ENCODE peak calls at places on chromosomes 5 and 9, in five cellular contexts. One of them, this sample, is unnamed.

GRCh38 chr9:132412089-132412488 is 2.1 kb downstream of the CFAP77 start:
- DNase-seq in HCT116: peak; percentile 8
- DNase-seq in PC-9: no peak
- DNase-seq in fibroblast of lung: peak; percentile 3
- DNase-seq in keratinocyte: no peak
- DNase-seq in this sample: peak; percentile 46

GRCh38 chr9:92735907-92736600 is 28.6 kb downstream of the BICD2 start:
- DNase-seq in keratinocyte: no peak
- DNase-seq in HCT116: no peak
- DNase-seq in PC-9: no peak
- DNase-seq in fibroblast of lung: no peak
- DNase-seq in this sample: no peak

GRCh38 chr9:71504636-71505035 is 263.7 kb downstream of the CEMIP2 start:
- DNase-seq in fibroblast of lung: peak; percentile 20
- DNase-seq in PC-9: no peak
- DNase-seq in keratinocyte: peak; percentile 73
- DNase-seq in HCT116: no peak
- DNase-seq in this sample: no peak

GRCh38 chr9:33510264-33511183 is 13.5 kb upstream of the ANKRD18B start:
- DNase-seq in PC-9: no peak
- DNase-seq in fibroblast of lung: peak; percentile 67
- DNase-seq in HCT116: no peak
- DNase-seq in keratinocyte: no peak
- DNase-seq in this sample: peak; percentile 77

GRCh38 chr9:107425110-107426025 is 64.2 kb downstream of the KLF4 start:
- DNase-seq in PC-9: no peak
- DNase-seq in fibroblast of lung: peak; percentile 41
- DNase-seq in keratinocyte: peak; percentile 36
- DNase-seq in HCT116: peak; percentile 50
- DNase-seq in this sample: peak; percentile 73

GRCh38 chr9:35844628-35845301 is 15.7 kb downstream of the TMEM8B start:
- DNase-seq in fibroblast of lung: peak; percentile 88
- DNase-seq in keratinocyte: no peak
- DNase-seq in PC-9: peak; percentile 83
- DNase-seq in HCT116: peak; percentile 26
- DNase-seq in this sample: peak; percentile 54

GRCh38 chr5:34751807-34752736 is 86.9 kb upstream of the TTC23L start:
- DNase-seq in keratinocyte: no peak
- DNase-seq in PC-9: no peak
- DNase-seq in HCT116: no peak
- DNase-seq in fibroblast of lung: no peak
- DNase-seq in this sample: peak; percentile 76

GRCh38 chr5:177403194-177403825 is 2.8 kb upstream of the PFN3 start:
- DNase-seq in fibroblast of lung: no peak
- DNase-seq in PC-9: peak; percentile 36
- DNase-seq in keratinocyte: no peak
- DNase-seq in HCT116: no peak
- DNase-seq in this sample: peak; percentile 21

GRCh38 chr9:83030391-83031107 is 32.4 kb downstream of the RASEF start:
- DNase-seq in fibroblast of lung: peak; percentile 28
- DNase-seq in PC-9: peak; percentile 33
- DNase-seq in keratinocyte: no peak
- DNase-seq in HCT116: no peak
- DNase-seq in this sample: no peak

GRCh38 chr5:38258319-38259061 is at the start of gene EGFLAM:
- DNase-seq in keratinocyte: no peak
- DNase-seq in PC-9: no peak
- DNase-seq in fibroblast of lung: peak; percentile 6
- DNase-seq in HCT116: no peak
- DNase-seq in this sample: peak; percentile 37

GRCh38 chr9:95815153-95815552 is 60.3 kb upstream of the ERCC6L2 start:
- DNase-seq in PC-9: no peak
- DNase-seq in fibroblast of lung: peak; percentile 60
- DNase-seq in keratinocyte: no peak
- DNase-seq in HCT116: no peak
- DNase-seq in this sample: peak; percentile 21

GRCh38 chr5:121109817-121110216 is 645.7 kb downstream of the PRR16 start:
- DNase-seq in keratinocyte: no peak
- DNase-seq in HCT116: no peak
- DNase-seq in PC-9: no peak
- DNase-seq in fibroblast of lung: no peak
- DNase-seq in this sample: no peak

GRCh38 chr5:157545911-157546310 is 29.7 kb downstream of the ADAM19 start:
- DNase-seq in PC-9: no peak
- DNase-seq in fibroblast of lung: no peak
- DNase-seq in keratinocyte: no peak
- DNase-seq in HCT116: no peak
- DNase-seq in this sample: no peak

GRCh38 chr9:138115506-138115905 is 237.9 kb downstream of the CACNA1B start:
- DNase-seq in PC-9: no peak
- DNase-seq in HCT116: no peak
- DNase-seq in keratinocyte: no peak
- DNase-seq in fibroblast of lung: no peak
- DNase-seq in this sample: no peak

GRCh38 chr9:27529316-27530278 is at the start of gene MOB3B:
- DNase-seq in HCT116: peak; percentile 8
- DNase-seq in fibroblast of lung: peak; percentile 59
- DNase-seq in PC-9: no peak
- DNase-seq in keratinocyte: no peak
- DNase-seq in this sample: peak; percentile 67

GRCh38 chr5:144315994-144316634 is 145.4 kb downstream of the KCTD16 start:
- DNase-seq in HCT116: no peak
- DNase-seq in keratinocyte: no peak
- DNase-seq in fibroblast of lung: no peak
- DNase-seq in PC-9: no peak
- DNase-seq in this sample: no peak

GRCh38 chr5:410911-411517 is 32.0 kb upstream of the EXOC3 start:
- DNase-seq in HCT116: no peak
- DNase-seq in PC-9: no peak
- DNase-seq in keratinocyte: no peak
- DNase-seq in fibroblast of lung: no peak
- DNase-seq in this sample: no peak

GRCh38 chr9:134045841-134046544 is 20.7 kb downstream of the BRD3OS start:
- DNase-seq in keratinocyte: no peak
- DNase-seq in fibroblast of lung: no peak
- DNase-seq in HCT116: no peak
- DNase-seq in PC-9: no peak
- DNase-seq in this sample: no peak

GRCh38 chr5:113520899-113521298 is 7.4 kb downstream of the YTHDC2 start:
- DNase-seq in HCT116: no peak
- DNase-seq in fibroblast of lung: no peak
- DNase-seq in keratinocyte: no peak
- DNase-seq in PC-9: no peak
- DNase-seq in this sample: no peak

GRCh38 chr9:3500044-3500443 is 25.8 kb downstream of the RFX3 start:
- DNase-seq in PC-9: no peak
- DNase-seq in HCT116: no peak
- DNase-seq in keratinocyte: no peak
- DNase-seq in fibroblast of lung: no peak
- DNase-seq in this sample: no peak

GRCh38 chr5:39800202-39800601 is 375.4 kb upstream of the DAB2 start:
- DNase-seq in HCT116: no peak
- DNase-seq in keratinocyte: no peak
- DNase-seq in PC-9: no peak
- DNase-seq in fibroblast of lung: no peak
- DNase-seq in this sample: no peak

DNA sequence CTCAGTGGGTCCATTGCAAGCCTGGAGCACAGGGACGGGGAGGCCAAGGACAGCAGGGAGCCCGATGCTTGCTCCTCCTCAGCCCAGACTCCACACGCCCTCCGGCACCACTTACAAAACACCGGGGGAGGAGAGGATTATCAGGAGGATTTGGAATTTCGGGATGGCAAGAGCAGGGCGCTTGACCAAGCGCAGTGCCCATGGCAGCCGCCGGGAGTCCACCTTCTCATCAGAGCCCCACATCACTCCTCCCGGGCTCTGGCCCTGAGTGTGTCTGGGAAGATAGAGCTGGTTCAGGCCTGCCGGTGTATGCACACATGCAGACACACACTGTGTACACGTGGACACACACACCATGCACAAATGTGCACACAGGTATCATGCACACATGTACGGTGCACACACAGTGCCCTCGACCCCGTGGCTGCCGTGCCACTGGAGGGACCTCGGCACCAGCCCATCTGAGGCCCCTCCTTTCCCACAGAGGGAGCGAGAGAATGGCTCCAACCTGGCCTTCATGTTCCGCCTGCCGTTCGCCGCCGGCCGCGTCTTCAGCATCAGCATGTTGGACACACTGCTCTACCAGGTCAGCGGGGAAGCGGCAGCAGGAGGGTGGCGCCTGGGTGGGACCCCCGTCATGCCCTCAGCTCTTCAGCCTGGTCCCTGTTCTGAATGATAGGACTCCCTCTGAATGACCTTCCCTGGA is 81.7 kb downstream of the KCNT1 start:
- DNase-seq in PC-9: no peak
- DNase-seq in keratinocyte: no peak
- DNase-seq in HCT116: no peak
- DNase-seq in fibroblast of lung: no peak
- DNase-seq in this sample: no peak
- TF ChIP-seq CTCF in PC-9: no peak
- TF ChIP-seq CTCF in keratinocyte: no peak
- TF ChIP-seq CTCF in HCT116: no peak
- TF ChIP-seq CTCF in fibroblast of lung: no peak
- TF ChIP-seq CTCF in this sample: no peak

DNA sequence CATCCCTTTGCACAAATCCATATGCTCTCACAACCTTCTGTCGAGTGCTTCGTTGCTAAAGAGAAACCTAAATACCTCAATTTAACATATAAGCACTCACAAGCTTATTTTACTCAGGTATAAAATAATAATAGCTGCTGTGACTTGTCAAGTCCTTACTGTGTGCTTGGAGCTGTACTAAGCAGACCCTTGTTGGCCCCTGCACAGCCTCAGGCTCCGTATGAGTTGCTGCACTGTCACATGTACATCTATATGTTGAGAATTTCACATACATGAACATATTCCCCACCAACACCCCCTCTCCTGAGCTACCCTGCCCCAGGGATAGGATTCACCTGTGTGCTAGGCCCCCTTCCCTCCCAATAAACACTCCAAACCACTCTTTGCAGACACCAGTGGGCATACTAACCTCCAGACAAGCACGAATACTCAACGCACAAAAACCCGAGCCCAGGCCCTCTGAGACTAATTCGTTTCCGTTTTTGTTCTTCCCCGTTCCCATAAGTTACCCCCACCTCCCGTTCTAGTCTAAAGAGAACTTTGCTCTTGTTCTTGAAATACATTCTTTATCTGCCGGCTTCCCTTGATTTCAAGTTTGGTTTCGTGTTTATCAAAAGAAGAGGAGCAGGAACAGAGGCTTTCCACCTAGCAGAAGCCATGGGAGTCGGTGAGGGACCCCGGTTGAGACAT is 3.6 kb downstream of the HAND1 start:
- DNase-seq in HCT116: no peak
- DNase-seq in fibroblast of lung: no peak
- DNase-seq in PC-9: no peak
- DNase-seq in keratinocyte: no peak
- DNase-seq in this sample: no peak
- TF ChIP-seq EZH2 in HCT116: no peak
- TF ChIP-seq EZH2 in fibroblast of lung: no peak
- TF ChIP-seq EZH2 in PC-9: no peak
- TF ChIP-seq EZH2 in keratinocyte: no peak
- TF ChIP-seq EZH2 in this sample: peak; percentile 67

GRCh38 chr9:68678430-68678829 is 26.6 kb upstream of the PIP5K1B start:
- DNase-seq in fibroblast of lung: no peak
- DNase-seq in keratinocyte: no peak
- DNase-seq in HCT116: peak; percentile 29
- DNase-seq in PC-9: no peak
- DNase-seq in this sample: peak; percentile 30
- TF ChIP-seq CTCF in fibroblast of lung: peak; percentile 1
- TF ChIP-seq CTCF in keratinocyte: peak; percentile 14
- TF ChIP-seq CTCF in HCT116: peak; percentile 41
- TF ChIP-seq CTCF in PC-9: no peak
- TF ChIP-seq CTCF in this sample: peak; percentile 50

DNA sequence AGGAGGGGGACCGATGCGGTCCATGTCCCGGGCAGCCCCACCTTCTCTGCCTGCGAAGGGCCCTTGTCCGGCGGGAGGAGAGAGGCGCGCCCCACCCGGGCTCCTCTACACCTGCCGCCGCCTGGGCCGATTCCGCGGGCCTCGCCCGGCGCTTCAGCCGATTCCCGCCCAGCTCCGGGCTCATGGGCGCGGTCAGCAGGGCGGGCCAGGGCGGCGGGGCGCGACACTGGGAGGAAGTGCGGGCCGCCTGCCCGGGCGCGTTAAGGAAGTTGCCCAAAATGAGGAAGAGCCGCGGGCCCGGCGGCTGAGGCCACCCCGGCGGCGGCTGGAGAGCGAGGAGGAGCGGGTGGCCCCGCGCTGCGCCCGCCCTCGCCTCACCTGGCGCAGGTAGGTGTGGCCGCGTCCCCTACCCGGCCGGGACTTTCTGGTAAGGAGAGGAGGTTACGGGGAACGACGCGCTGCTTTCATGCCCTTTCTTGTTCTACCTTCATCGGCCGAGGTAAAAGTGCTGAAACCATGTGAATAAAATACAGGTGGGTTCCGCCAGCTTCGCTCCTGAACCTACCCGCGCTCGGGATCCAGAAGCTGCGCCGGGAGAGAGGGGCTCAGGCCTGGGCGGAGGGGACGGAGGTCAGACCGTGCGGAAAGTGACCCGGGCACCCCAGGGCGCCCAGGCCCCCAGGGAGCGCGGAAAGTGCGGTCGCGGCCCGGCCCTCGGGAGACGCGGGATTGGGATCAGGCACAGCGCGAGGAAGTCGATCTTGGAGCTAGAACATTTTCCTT is at the start of gene SYK:
- DNase-seq in keratinocyte: no peak
- DNase-seq in PC-9: peak; percentile 62
- DNase-seq in HCT116: no peak
- DNase-seq in fibroblast of lung: no peak
- DNase-seq in this sample: no peak
- TF ChIP-seq EZH2 in keratinocyte: no peak
- TF ChIP-seq EZH2 in PC-9: no peak
- TF ChIP-seq EZH2 in HCT116: no peak
- TF ChIP-seq EZH2 in fibroblast of lung: no peak
- TF ChIP-seq EZH2 in this sample: peak; percentile 78

DNA sequence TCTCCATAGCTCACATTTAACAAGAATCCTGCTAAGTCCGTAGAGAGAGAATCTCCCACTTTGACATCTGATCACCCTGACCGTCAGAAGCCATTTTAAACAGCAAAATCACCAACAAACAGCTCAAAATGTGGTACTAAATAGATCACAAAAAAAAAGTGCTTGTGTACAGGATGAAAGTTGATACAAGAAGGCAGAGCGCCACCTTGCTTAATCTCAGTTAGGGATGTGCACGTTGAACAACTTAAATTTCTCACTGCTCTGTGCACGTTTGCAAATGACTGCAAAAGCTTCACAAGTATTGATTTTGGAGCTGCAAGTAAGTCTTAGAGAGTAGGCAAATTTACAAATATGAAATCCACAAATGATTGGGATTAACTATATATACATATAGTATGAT is 63.1 kb upstream of the NREP start:
- DNase-seq in PC-9: no peak
- DNase-seq in HCT116: no peak
- DNase-seq in keratinocyte: no peak
- DNase-seq in fibroblast of lung: no peak
- DNase-seq in this sample: no peak
- TF ChIP-seq CTCF in PC-9: no peak
- TF ChIP-seq CTCF in HCT116: no peak
- TF ChIP-seq CTCF in keratinocyte: no peak
- TF ChIP-seq CTCF in fibroblast of lung: no peak
- TF ChIP-seq CTCF in this sample: peak; percentile 22

This sample was measured in A673.